ENCODE peak calls at places on chromosomes 2 and 18, in six cellular contexts. N is MV-4-11, V is adrenal gland, K is non-pigmented ciliary epithelial cell, X is DMS153, I is germinal center. S is an unnamed sample.

GRCh38 chr2:71700041-71700879 is 246.9 kb downstream of the DYSF start:
- DNase-seq in X (peak), I (no peak), N (no peak), K (no peak), V (no peak), S (no peak)

GRCh38 chr2:206614825-206615224 is 27.5 kb upstream of the FAM237A start:
- DNase-seq in V (no peak), K (peak), I (no peak), X (no peak), N (peak), S (no peak)

GRCh38 chr2:238505119-238505891 is 78.6 kb downstream of the ASB1 start:
- DNase-seq in N (peak), I (no peak), V (no peak), X (no peak), K (no peak), S (no peak)

GRCh38 chr2:119838179-119838578 is 78.5 kb downstream of the PTPN4 start:
- DNase-seq in X (no peak), V (no peak), I (no peak), K (no peak), N (no peak), S (no peak)

GRCh38 chr2:66173635-66174034 is 261.3 kb upstream of the MEIS1 start:
- DNase-seq in K (no peak), N (no peak), X (no peak), I (no peak), V (no peak), S (no peak)

GRCh38 chr18:76874643-76875389 is 52.5 kb downstream of the ZNF236 start:
- DNase-seq in X (no peak), K (no peak), I (no peak), N (no peak), V (no peak), S (no peak)

GRCh38 chr2:45637440-45637839 is 14.0 kb upstream of the PRKCE start:
- DNase-seq in I (no peak), X (no peak), K (peak), V (no peak), N (peak), S (no peak)

GRCh38 chr18:50422286-50422898 is 47.5 kb downstream of the SKA1 start:
- DNase-seq in V (no peak), N (no peak), I (no peak), K (no peak), X (no peak), S (no peak)

GRCh38 chr18:39952816-39953215 is 2002.2 kb upstream of the PIK3C3 start:
- DNase-seq in V (no peak), K (no peak), I (no peak), N (no peak), X (no peak), S (no peak)

GRCh38 chr2:45119038-45119437 is 109.8 kb upstream of the SIX2 start:
- DNase-seq in X (no peak), N (no peak), I (no peak), K (peak), V (no peak), S (no peak)

GRCh38 chr18:501406-501714 is 859 bp upstream of the COLEC12 start:
- DNase-seq in I (no peak), V (no peak), N (no peak), K (no peak), X (no peak), S (no peak)

GRCh38 chr2:99153921-99154604 is 679 bp downstream of the TSGA10 start:
- DNase-seq in X (no peak), I (no peak), K (no peak), V (no peak), N (no peak), S (no peak)

GRCh38 chr18:74724186-74724585 is 126.5 kb downstream of the ZNF407 start:
- DNase-seq in I (no peak), X (no peak), K (peak), V (no peak), N (peak), S (no peak)

GRCh38 chr2:30714811-30715709 is 92.2 kb downstream of the CAPN13 start:
- DNase-seq in I (no peak), X (no peak), V (no peak), N (peak), K (no peak), S (no peak)

GRCh38 chr2:84257871-84258270 is 201.2 kb downstream of the SUCLG1 start:
- DNase-seq in N (no peak), I (no peak), X (peak), V (no peak), K (no peak), S (no peak)

GRCh38 chr18:5979176-5979888 is 84.0 kb upstream of the TMEM200C start:
- DNase-seq in I (no peak), V (no peak), N (no peak), K (no peak), X (no peak), S (no peak)

GRCh38 chr18:3710712-3711269 is 260.8 kb downstream of the TGIF1 start:
- DNase-seq in N (peak), I (no peak), K (no peak), X (no peak), V (peak), S (no peak)

GRCh38 chr18:47413327-47413726 is 161.9 kb upstream of the SKOR2 start:
- DNase-seq in X (no peak), K (no peak), V (no peak), I (no peak), N (no peak), S (no peak)

GRCh38 chr18:1806884-1807615 is 764.3 kb downstream of the METTL4 start:
- DNase-seq in K (no peak), V (no peak), X (no peak), I (no peak), N (no peak), S (no peak)

GRCh38 chr2:70616168-70616694 is 62.6 kb upstream of the TGFA start:
- DNase-seq in I (no peak), V (no peak), N (no peak), K (no peak), X (peak), S (no peak)

GRCh38 chr2:101368371-101368770 is 18.9 kb downstream of the CREG2 start:
- DNase-seq in K (no peak), I (no peak), N (peak), X (no peak), V (no peak), S (no peak)

GRCh38 chr2:228600265-228600664 is 418.8 kb upstream of the SPHKAP start:
- DNase-seq in X (no peak), I (no peak), V (no peak), K (peak), N (no peak), S (no peak)

GRCh38 chr18:10133516-10133915 is 219.7 kb downstream of the VAPA start:
- DNase-seq in K (no peak), V (no peak), N (no peak), X (no peak), I (no peak), S (no peak)

GRCh38 chr2:57371186-57371585 is 675.4 kb upstream of the VRK2 start:
- DNase-seq in V (no peak), I (no peak), K (no peak), N (no peak), X (no peak), S (no peak)

GRCh38 chr2:206696910-206697309 is 21.3 kb downstream of the DYTN start:
- DNase-seq in N (no peak), I (no peak), K (no peak), X (no peak), V (no peak), S (no peak)

GRCh38 chr2:101770672-101771071 is 73.2 kb downstream of the MAP4K4 start:
- DNase-seq in K (no peak), N (peak), I (peak), X (no peak), V (no peak), S (peak)

GRCh38 chr2:234335676-234336228 is 161.1 kb downstream of the ARL4C start:
- DNase-seq in V (peak), K (no peak), X (peak), N (peak), I (no peak), S (no peak)

GRCh38 chr18:77123313-77124231 is 9.0 kb downstream of the MBP start:
- DNase-seq in K (no peak), I (no peak), V (no peak), N (no peak), X (no peak), S (no peak)

GRCh38 chr2:145593991-145594702 is 1074.2 kb upstream of the ZEB2 start:
- DNase-seq in V (no peak), I (no peak), X (no peak), N (no peak), K (peak), S (no peak)

GRCh38 chr2:16260041-16260440 is 319.7 kb downstream of the MYCN start:
- DNase-seq in K (no peak), X (no peak), I (no peak), V (no peak), N (no peak), S (no peak)

GRCh38 chr2:220521591-220521990 is 894.2 kb downstream of the SLC4A3 start:
- DNase-seq in V (no peak), I (no peak), X (no peak), K (no peak), N (no peak), S (no peak)

GRCh38 chr2:130371723-130372054 is 15.8 kb downstream of the PTPN18 start:
- DNase-seq in I (no peak), V (no peak), N (no peak), K (no peak), X (peak), S (no peak)

GRCh38 chr18:46630160-46630559 is 26.9 kb downstream of the LOXHD1 start:
- DNase-seq in N (peak), V (no peak), I (no peak), X (no peak), K (no peak), S (no peak)

GRCh38 chr18:44839239-44839666 is 158.6 kb downstream of the SETBP1 start:
- DNase-seq in V (peak), X (peak), N (peak), I (peak), K (peak), S (peak)

S was measured in GM13976.